ENCODE peak calls at places on chromosomes 13 and 19, in four cellular contexts. A is osteocyte, F is cardiac fibroblast, I is retinal pigment epithelial cell. Z is an unnamed sample.

GRCh38 chr19:50427997-50428425 is 4.7 kb upstream of the MYBPC2 start:
- DNase-seq in A (no peak), F (peak; percentile 93), I (peak; percentile 73), Z (peak; percentile 42)

GRCh38 chr19:45442927-45443461 is 19.3 kb upstream of the ERCC1 start:
- DNase-seq in A (no peak), F (peak; percentile 48), I (no peak), Z (no peak)

GRCh38 chr19:44643605-44644390 is at the start of gene PVR:
- DNase-seq in A (peak; percentile 90), F (peak; percentile 75), I (no peak), Z (peak; percentile 40)

GRCh38 chr13:39784347-39784746 is 128.9 kb downstream of the COG6 start:
- DNase-seq in A (no peak), F (peak; percentile 37), I (no peak), Z (no peak)

GRCh38 chr13:40269086-40269485 is 397.4 kb downstream of the FOXO1 start:
- DNase-seq in A (no peak), F (peak; percentile 46), I (no peak), Z (no peak)

GRCh38 chr13:110575322-110576069 is 14.0 kb upstream of the RAB20 start:
- DNase-seq in A (no peak), F (peak; percentile 31), I (no peak), Z (no peak)

GRCh38 chr19:15283141-15283885 is 49.0 kb downstream of the BRD4 start:
- DNase-seq in A (no peak), F (peak; percentile 55), I (no peak), Z (no peak)

GRCh38 chr19:54104998-54105715 is 2.5 kb downstream of the NDUFA3 start:
- DNase-seq in A (no peak), F (no peak), I (no peak), Z (no peak)

GRCh38 chr13:114148521-114148855 is 16.1 kb upstream of the RASA3 start:
- DNase-seq in A (no peak), F (no peak), I (no peak), Z (no peak)

GRCh38 chr13:31909889-31910551 is 121.6 kb upstream of the FRY start:
- DNase-seq in A (no peak), F (peak; percentile 80), I (no peak), Z (peak; percentile 25)

GRCh38 chr19:15869873-15870272 is 28.0 kb downstream of the CYP4F2 start:
- DNase-seq in A (no peak), F (no peak), I (no peak), Z (no peak)

GRCh38 chr19:41848666-41849065 is 3.8 kb downstream of the DMRTC2 start:
- DNase-seq in A (no peak), F (no peak), I (no peak), Z (no peak)

GRCh38 chr19:40771101-40771539 is 4.2 kb upstream of the MIA start:
- DNase-seq in A (no peak), F (no peak), I (no peak), Z (no peak)

GRCh38 chr19:54523403-54523802 is 20.8 kb downstream of the LAIR2 start:
- DNase-seq in A (no peak), F (no peak), I (no peak), Z (no peak)

GRCh38 chr13:112616586-112617381 is 28.8 kb upstream of the TUBGCP3 start:
- DNase-seq in A (peak; percentile 65), F (peak; percentile 64), I (no peak), Z (no peak)

GRCh38 chr19:6482343-6482686 is 728 bp upstream of the DENND1C start:
- DNase-seq in A (no peak), F (no peak), I (no peak), Z (no peak)

GRCh38 chr19:18657590-18658365 is 20.9 kb downstream of the KLHL26 start:
- DNase-seq in A (peak; percentile 90), F (peak; percentile 97), I (peak; percentile 85), Z (no peak)

GRCh38 chr13:110106726-110107125 is 200.2 kb downstream of the COL4A1 start:
- DNase-seq in A (no peak), F (peak; percentile 83), I (no peak), Z (no peak)

GRCh38 chr13:95603887-95604533 is 40.5 kb downstream of the DZIP1 start:
- DNase-seq in A (no peak), F (peak; percentile 61), I (peak; percentile 18), Z (no peak)

GRCh38 chr19:39953915-39954314 is 17.1 kb upstream of the PSMC4 start:
- DNase-seq in A (no peak), F (no peak), I (no peak), Z (no peak)

GRCh38 chr13:60720590-60720989 is 323.6 kb downstream of the TDRD3 start:
- DNase-seq in A (no peak), F (no peak), I (no peak), Z (no peak)

GRCh38 chr19:55245236-55245904 is 13.4 kb downstream of the PPP6R1 start:
- DNase-seq in A (no peak), F (no peak), I (no peak), Z (no peak)

GRCh38 chr19:46442808-46443450 is 14.2 kb upstream of the PNMA8C start:
- DNase-seq in A (no peak), F (peak; percentile 81), I (peak; percentile 14), Z (no peak)

GRCh38 chr19:55146648-55147218 is 2.3 kb downstream of the TNNT1 start:
- DNase-seq in A (no peak), F (no peak), I (no peak), Z (no peak)

GRCh38 chr19:24054044-24054935 is 32.7 kb upstream of the ZNF254 start:
- DNase-seq in A (no peak), F (no peak), I (no peak), Z (no peak)

GRCh38 chr13:74203576-74203975 is 69.4 kb upstream of the KLF12 start:
- DNase-seq in A (no peak), F (peak; percentile 24), I (no peak), Z (no peak)

GRCh38 chr13:66665991-66666390 is 564.1 kb downstream of the PCDH9 start:
- DNase-seq in A (no peak), F (peak; percentile 83), I (peak; percentile 85), Z (no peak)

GRCh38 chr13:68099616-68100015 is 869.5 kb upstream of the PCDH9 start:
- DNase-seq in A (no peak), F (peak; percentile 2), I (peak; percentile 29), Z (no peak)

GRCh38 chr19:17255150-17255621 is 9.4 kb downstream of the USHBP1 start:
- DNase-seq in A (no peak), F (no peak), I (no peak), Z (no peak)

GRCh38 chr13:19072543-19072942 is 109.1 kb downstream of the TUBA3C start:
- DNase-seq in A (peak; percentile 74), F (no peak), I (no peak), Z (no peak)

GRCh38 chr19:46404039-46404883 is 9.1 kb downstream of the CCDC8 start:
- DNase-seq in A (no peak), F (peak; percentile 61), I (no peak), Z (peak; percentile 49)

GRCh38 chr13:30340367-30341184 is 33.2 kb upstream of the KATNAL1 start:
- DNase-seq in A (peak; percentile 56), F (peak; percentile 81), I (no peak), Z (no peak)

GRCh38 chr19:19499272-19499995 is 15.9 kb downstream of the TSSK6 start:
- DNase-seq in A (no peak), F (no peak), I (no peak), Z (no peak)

GRCh38 chr13:106286811-106287210 is 248.7 kb downstream of the EFNB2 start:
- DNase-seq in A (no peak), F (no peak), I (no peak), Z (no peak)

GRCh38 chr19:491146-491741 is 5.0 kb upstream of the MADCAM1 start:
- DNase-seq in A (no peak), F (peak; percentile 24), I (no peak), Z (no peak)

GRCh38 chr13:97629601-97630272 is 195.8 kb downstream of the RAP2A start:
- DNase-seq in A (no peak), F (no peak), I (no peak), Z (no peak)

GRCh38 chr13:97627566-97627965 is 193.6 kb downstream of the RAP2A start:
- DNase-seq in A (no peak), F (peak; percentile 95), I (peak; percentile 66), Z (no peak)

GRCh38 chr13:97630725-97631124 is 196.8 kb downstream of the RAP2A start:
- DNase-seq in A (no peak), F (no peak), I (no peak), Z (no peak)

GRCh38 chr13:97631158-97631557 is 197.2 kb downstream of the RAP2A start:
- DNase-seq in A (no peak), F (no peak), I (no peak), Z (no peak)
- TF ChIP-seq CTCF in A (no peak), F (no peak), I (peak; percentile 10), Z (no peak)

GRCh38 chr13:25886438-25887214 is 165.2 kb downstream of the SHISA2 start:
- DNase-seq in A (no peak), F (peak; percentile 51), I (no peak), Z (no peak)
- TF ChIP-seq CTCF in A (peak; percentile 9), F (no peak), I (no peak), Z (no peak)

GRCh38 chr13:101149735-101150380 is 266.4 kb downstream of the NALCN start:
- DNase-seq in A (no peak), F (peak; percentile 30), I (no peak), Z (no peak)
- TF ChIP-seq CTCF in A (peak; percentile 60), F (peak; percentile 48), I (peak; percentile 57), Z (peak; percentile 43)

GRCh38 chr13:45398862-45399261 is 19.3 kb downstream of the SLC25A30 start:
- DNase-seq in A (no peak), F (no peak), I (no peak), Z (no peak)

GRCh38 chr13:45392811-45393210 is 25.4 kb downstream of the SLC25A30 start:
- DNase-seq in A (no peak), F (no peak), I (no peak), Z (no peak)

GRCh38 chr13:45391926-45392325 is 26.2 kb downstream of the SLC25A30 start:
- DNase-seq in A (no peak), F (no peak), I (no peak), Z (no peak)

GRCh38 chr13:45396548-45397095 is 21.6 kb downstream of the SLC25A30 start:
- DNase-seq in A (no peak), F (peak; percentile 41), I (no peak), Z (no peak)

GRCh38 chr13:45393941-45394570 is 24.1 kb downstream of the SLC25A30 start:
- DNase-seq in A (no peak), F (peak; percentile 71), I (no peak), Z (peak; percentile 18)
- TF ChIP-seq CTCF in A (peak; percentile 76), F (peak; percentile 79), I (peak; percentile 85), Z (peak; percentile 78)

DNA sequence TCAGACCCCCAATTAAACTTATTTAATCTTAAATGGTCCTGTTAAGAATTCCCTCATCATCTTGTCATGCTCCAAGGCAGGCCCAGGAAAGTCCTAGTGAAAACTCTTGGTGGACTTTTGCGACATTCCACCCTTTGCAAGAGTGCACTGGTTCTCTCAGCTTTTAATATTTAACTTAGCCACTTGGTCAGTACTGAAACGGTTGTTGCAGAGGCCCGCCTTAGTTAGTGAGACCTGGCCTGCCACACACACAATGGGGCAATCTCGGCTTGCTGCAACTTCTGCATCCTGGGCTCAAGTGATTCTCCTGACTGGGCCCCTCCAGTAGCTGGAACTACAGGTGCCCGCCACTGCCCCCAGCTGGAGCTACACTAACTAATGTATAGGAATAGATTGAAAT is 1366.0 kb downstream of the UQCRFS1 start:
- DNase-seq in A (no peak), F (no peak), I (no peak), Z (no peak)
- TF ChIP-seq CTCF in A (no peak), F (no peak), I (no peak), Z (no peak)